ENCODE peak calls at places on chromosomes 4 and X, in nine cellular contexts. S is Right ventricle myocardium inferior; B is CD8-positive, alpha-beta T cell; G is HAP-1; X is IMR-90; E is aorta; C is GM10248; F is astrocyte; K is mucosa of descending colon. Y is an unnamed sample.

GRCh38 chr4:20318899-20319291 is 67.2 kb downstream of the SLIT2 start:
- DNase-seq in S (no peak), B (no peak), G (peak; percentile 26), X (peak; percentile 11), E (no peak), C (no peak), F (no peak), K (no peak), Y (no peak)

GRCh38 chr4:38889143-38889542 is 21.5 kb downstream of the FAM114A1 start:
- DNase-seq in S (no peak), B (no peak), G (no peak), X (peak; percentile 87), E (no peak), C (peak; percentile 69), F (peak; percentile 93), K (no peak), Y (no peak)

GRCh38 chr4:111781611-111782010 is 363.6 kb upstream of the FAM241A start:
- DNase-seq in S (no peak), B (no peak), G (no peak), X (no peak), E (no peak), C (no peak), F (no peak), K (no peak), Y (no peak)

GRCh38 chrX:65035451-65035779 is 59.2 kb upstream of the ZC4H2 start:
- DNase-seq in S (no peak), B (no peak), G (peak; percentile 69), X (peak; percentile 21), E (no peak), C (peak; percentile 26), F (peak; percentile 2), K (peak; percentile 55), Y (no peak)

GRCh38 chr4:1055721-1056590 is 44.5 kb downstream of the FGFRL1 start:
- DNase-seq in S (peak; percentile 71), B (peak; percentile 81), G (peak; percentile 63), X (peak; percentile 48), E (peak; percentile 78), C (peak; percentile 68), F (no peak), K (peak; percentile 87), Y (peak; percentile 42)

GRCh38 chrX:116490091-116490490 is 27.3 kb upstream of the CT83 start:
- DNase-seq in S (no peak), B (no peak), G (no peak), X (no peak), E (no peak), C (no peak), F (no peak), K (no peak), Y (no peak)

GRCh38 chr4:74117024-74117534 is 18.1 kb upstream of the CXCL2 start:
- DNase-seq in S (no peak), B (no peak), G (no peak), X (peak; percentile 98), E (no peak), C (no peak), F (peak; percentile 97), K (no peak), Y (no peak)

GRCh38 chr4:184403384-184403781 is 71.0 kb downstream of the IRF2 start:
- DNase-seq in S (no peak), B (no peak), G (no peak), X (peak; percentile 11), E (no peak), C (no peak), F (no peak), K (no peak), Y (no peak)

GRCh38 chr4:18686338-18687039 is 664.9 kb upstream of the LCORL start:
- DNase-seq in S (no peak), B (no peak), G (no peak), X (no peak), E (no peak), C (no peak), F (peak; percentile 26), K (no peak), Y (no peak)

GRCh38 chr4:17708992-17709759 is 72.2 kb downstream of the FAM184B start:
- DNase-seq in S (no peak), B (no peak), G (no peak), X (no peak), E (no peak), C (no peak), F (no peak), K (no peak), Y (no peak)

GRCh38 chrX:54473993-54474859 is 21.8 kb downstream of the FGD1 start:
- DNase-seq in S (no peak), B (no peak), G (no peak), X (no peak), E (no peak), C (no peak), F (no peak), K (no peak), Y (no peak)

GRCh38 chrX:115533485-115533884 is 27.5 kb upstream of the PLS3 start:
- DNase-seq in S (no peak), B (no peak), G (no peak), X (peak; percentile 60), E (no peak), C (no peak), F (no peak), K (no peak), Y (no peak)

GRCh38 chr4:93084599-93085305 is 743.8 kb upstream of the ATOH1 start:
- DNase-seq in S (no peak), B (no peak), G (peak; percentile 9), X (no peak), E (no peak), C (no peak), F (peak; percentile 1), K (peak; percentile 18), Y (no peak)

GRCh38 chrX:150086371-150086770 is 148.1 kb upstream of the EOLA2 start:
- DNase-seq in S (no peak), B (no peak), G (no peak), X (no peak), E (no peak), C (no peak), F (no peak), K (no peak), Y (no peak)

GRCh38 chrX:45619290-45619689 is 418.6 kb upstream of the DIPK2B start:
- DNase-seq in S (no peak), B (no peak), G (no peak), X (peak; percentile 28), E (no peak), C (no peak), F (peak; percentile 71), K (no peak), Y (no peak)

GRCh38 chr4:52548818-52549570 is 110.1 kb downstream of the USP46 start:
- DNase-seq in S (no peak), B (no peak), G (no peak), X (no peak), E (no peak), C (no peak), F (no peak), K (no peak), Y (no peak)

GRCh38 chrX:15849555-15849954 is 5.1 kb downstream of the AP1S2 start:
- DNase-seq in S (no peak), B (no peak), G (peak; percentile 46), X (no peak), E (no peak), C (no peak), F (no peak), K (no peak), Y (no peak)

Y was measured in RPMI8226.